ENCODE peak calls at places on chromosomes 6 and 20, in ten cellular contexts. P is memory B cell; X is AG04450; Y is CD4-positive, alpha-beta T cell; R is NCI-H2107; D is GM20000; V is SK-N-DZ; W is suprapubic skin; J is naive thymus-derived CD8-positive, alpha-beta T cell; A is endothelial cell. G is an unnamed sample.

GRCh38 chr20:8156603-8157079 is 24.6 kb downstream of the PLCB1 start:
- DNase-seq in P (no peak), X (no peak), Y (no peak), R (no peak), D (no peak), V (no peak), W (no peak), J (no peak), A (no peak), G (peak; percentile 58)

GRCh38 chr6:112235956-112236355 is 18.4 kb downstream of the LAMA4 start:
- DNase-seq in P (no peak), X (no peak), Y (no peak), R (no peak), D (no peak), V (no peak), W (no peak), J (no peak), A (no peak), G (no peak)

GRCh38 chr6:168088161-168089106 is 9.4 kb upstream of the FRMD1 start:
- DNase-seq in P (no peak), X (peak; percentile 61), Y (no peak), R (peak; percentile 66), D (no peak), V (peak; percentile 20), W (no peak), J (no peak), A (no peak), G (no peak)

GRCh38 chr6:139364302-139364981 is 10.0 kb downstream of the CITED2 start:
- DNase-seq in P (peak; percentile 46), X (no peak), Y (no peak), R (no peak), D (peak; percentile 50), V (peak; percentile 51), W (no peak), J (no peak), A (no peak), G (peak; percentile 43)

GRCh38 chr6:56689114-56689513 is 46.4 kb upstream of the DST start:
- DNase-seq in P (no peak), X (no peak), Y (no peak), R (no peak), D (peak; percentile 19), V (no peak), W (no peak), J (no peak), A (no peak), G (no peak)

GRCh38 chr20:11917663-11918062 is at the start of gene BTBD3:
- DNase-seq in P (no peak), X (peak; percentile 29), Y (no peak), R (peak; percentile 15), D (peak; percentile 40), V (peak; percentile 21), W (no peak), J (no peak), A (no peak), G (no peak)

GRCh38 chr20:61731363-61732181 is 334.1 kb downstream of the TAF4 start:
- DNase-seq in P (no peak), X (peak; percentile 26), Y (no peak), R (no peak), D (no peak), V (no peak), W (no peak), J (no peak), A (no peak), G (no peak)

GRCh38 chr20:10793741-10794140 is 119.9 kb upstream of the JAG1 start:
- DNase-seq in P (no peak), X (no peak), Y (no peak), R (no peak), D (no peak), V (no peak), W (no peak), J (no peak), A (no peak), G (no peak)

GRCh38 chr6:140062042-140063041 is 687.9 kb upstream of the CITED2 start:
- DNase-seq in P (no peak), X (peak; percentile 88), Y (no peak), R (no peak), D (no peak), V (no peak), W (peak; percentile 77), J (no peak), A (no peak), G (peak; percentile 76)

GRCh38 chr20:3686867-3687321 is 5.1 kb upstream of the ADAM33 start:
- DNase-seq in P (no peak), X (peak; percentile 82), Y (no peak), R (no peak), D (no peak), V (no peak), W (peak; percentile 92), J (no peak), A (no peak), G (no peak)

GRCh38 chr6:73955800-73956199 is 259.8 kb downstream of the CD109 start:
- DNase-seq in P (no peak), X (no peak), Y (no peak), R (no peak), D (no peak), V (no peak), W (no peak), J (no peak), A (no peak), G (no peak)

GRCh38 chr6:72553531-72554202 is 68.2 kb upstream of the KCNQ5 start:
- DNase-seq in P (no peak), X (peak; percentile 59), Y (no peak), R (no peak), D (no peak), V (no peak), W (no peak), J (no peak), A (no peak), G (peak; percentile 48)

GRCh38 chr20:17327185-17327780 is 100.4 kb downstream of the PCSK2 start:
- DNase-seq in P (no peak), X (no peak), Y (no peak), R (no peak), D (no peak), V (no peak), W (no peak), J (no peak), A (no peak), G (no peak)

GRCh38 chr6:42726485-42727083 is 4.2 kb upstream of the PRPH2 start:
- DNase-seq in P (peak; percentile 67), X (peak; percentile 87), Y (peak; percentile 58), R (peak; percentile 21), D (peak; percentile 88), V (peak; percentile 84), W (peak; percentile 75), J (peak; percentile 67), A (peak; percentile 30), G (peak; percentile 69)

GRCh38 chr20:39081255-39081654 is 119.1 kb downstream of the DHX35 start:
- DNase-seq in P (peak; percentile 80), X (peak; percentile 62), Y (peak; percentile 75), R (peak; percentile 14), D (peak; percentile 85), V (peak; percentile 87), W (peak; percentile 78), J (peak; percentile 73), A (peak; percentile 90), G (peak; percentile 34)

GRCh38 chr6:7445076-7445475 is 55.5 kb downstream of the RIOK1 start:
- DNase-seq in P (no peak), X (no peak), Y (no peak), R (no peak), D (no peak), V (no peak), W (no peak), J (no peak), A (no peak), G (no peak)

GRCh38 chr6:157019115-157019628 is 242.0 kb downstream of the ARID1B start:
- DNase-seq in P (peak; percentile 17), X (no peak), Y (no peak), R (no peak), D (peak; percentile 26), V (peak; percentile 37), W (no peak), J (no peak), A (no peak), G (peak; percentile 14)

GRCh38 chr6:157099912-157100593 is 223.3 kb downstream of the TMEM242 start:
- DNase-seq in P (peak; percentile 42), X (no peak), Y (peak; percentile 1), R (no peak), D (peak; percentile 65), V (no peak), W (no peak), J (peak; percentile 22), A (no peak), G (no peak)

GRCh38 chr20:13517801-13518200 is 120.9 kb downstream of the TASP1 start:
- DNase-seq in P (no peak), X (no peak), Y (no peak), R (no peak), D (no peak), V (no peak), W (no peak), J (no peak), A (no peak), G (no peak)

GRCh38 chr6:29964904-29965872 is 22.9 kb downstream of the HLA-A start:
- DNase-seq in P (peak; percentile 66), X (peak; percentile 74), Y (peak; percentile 65), R (peak; percentile 42), D (peak; percentile 78), V (peak; percentile 75), W (no peak), J (peak; percentile 76), A (peak; percentile 68), G (peak; percentile 82)

GRCh38 chr6:74091794-74092157 is 395.8 kb downstream of the CD109 start:
- DNase-seq in P (no peak), X (no peak), Y (no peak), R (no peak), D (no peak), V (no peak), W (no peak), J (no peak), A (no peak), G (no peak)

GRCh38 chr6:27825025-27825823 is 87.0 kb downstream of the OR2B2 start:
- DNase-seq in P (no peak), X (no peak), Y (no peak), R (no peak), D (no peak), V (peak; percentile 43), W (no peak), J (no peak), A (no peak), G (peak; percentile 56)

GRCh38 chr6:168865-169455 is 123.3 kb upstream of the DUSP22 start:
- DNase-seq in P (no peak), X (no peak), Y (no peak), R (no peak), D (peak; percentile 46), V (peak; percentile 44), W (no peak), J (no peak), A (no peak), G (peak; percentile 46)

GRCh38 chr20:60789399-60789798 is 462.7 kb upstream of the CDH4 start:
- DNase-seq in P (no peak), X (no peak), Y (no peak), R (no peak), D (no peak), V (no peak), W (no peak), J (no peak), A (no peak), G (no peak)

GRCh38 chr6:84853901-84854300 is 89.5 kb upstream of the TBX18 start:
- DNase-seq in P (no peak), X (no peak), Y (no peak), R (no peak), D (no peak), V (no peak), W (no peak), J (no peak), A (no peak), G (no peak)

GRCh38 chr20:3744806-3745685 is 12.6 kb downstream of the HSPA12B start:
- DNase-seq in P (peak; percentile 45), X (no peak), Y (peak; percentile 68), R (no peak), D (peak; percentile 69), V (no peak), W (no peak), J (peak; percentile 45), A (peak; percentile 80), G (no peak)

GRCh38 chr6:154510144-154510905 is at the start of gene CNKSR3:
- DNase-seq in P (no peak), X (peak; percentile 93), Y (no peak), R (peak; percentile 97), D (peak; percentile 73), V (peak; percentile 65), W (peak; percentile 89), J (no peak), A (peak; percentile 89), G (peak; percentile 92)

GRCh38 chr6:84449220-84449619 is 221.8 kb upstream of the CEP162 start:
- DNase-seq in P (no peak), X (no peak), Y (no peak), R (no peak), D (no peak), V (peak; percentile 58), W (no peak), J (no peak), A (no peak), G (no peak)